ENCODE peak calls at places on chromosomes 16 and 17, in four cellular contexts. W is putamen, R is AG08395, T is dermis microvascular lymphatic vessel endothelial cell. U is an unnamed sample.

GRCh38 chr16:10836174-10836853 is 17.7 kb upstream of the TVP23A start:
- DNase-seq in W (no peak), T (no peak), R (no peak), U (no peak)

GRCh38 chr17:34683390-34683789 is 104.0 kb downstream of the TMEM132E start:
- DNase-seq in R (no peak), W (no peak), T (no peak), U (no peak)

GRCh38 chr17:71035226-71035625 is 865.9 kb downstream of the KCNJ2 start:
- DNase-seq in R (no peak), T (no peak), W (no peak), U (no peak)

GRCh38 chr17:13476722-13477121 is 125.0 kb downstream of the HS3ST3A1 start:
- DNase-seq in T (no peak), R (peak), W (no peak), U (no peak)

GRCh38 chr16:76683051-76683450 is 405.9 kb downstream of the CNTNAP4 start:
- DNase-seq in T (no peak), W (no peak), R (no peak), U (no peak)

GRCh38 chr17:29257756-29258155 is 11.1 kb downstream of the CRYBA1 start:
- DNase-seq in W (no peak), R (no peak), T (no peak), U (peak)

GRCh38 chr16:19184823-19185509 is 16.9 kb downstream of the SYT17 start:
- DNase-seq in R (no peak), W (no peak), T (peak), U (peak)

GRCh38 chr16:71406316-71406715 is 35.5 kb downstream of the TLE7 start:
- DNase-seq in T (no peak), W (no peak), R (no peak), U (no peak)

GRCh38 chr17:55421179-55421934 is at the start of gene MMD:
- DNase-seq in R (peak), W (no peak), T (no peak), U (no peak)

GRCh38 chr17:49387374-49388289 is 25.6 kb upstream of the ZNF652 start:
- DNase-seq in W (no peak), T (no peak), R (no peak), U (no peak)

GRCh38 chr17:34360571-34360970 is 2.5 kb downstream of the CCL1 start:
- DNase-seq in R (no peak), W (no peak), T (no peak), U (no peak)

GRCh38 chr16:1379054-1379862 is 27.5 kb downstream of the GNPTG start:
- DNase-seq in W (no peak), R (peak), T (peak), U (peak)

GRCh38 chr16:4244254-4244812 is 2.5 kb upstream of the SRL start:
- DNase-seq in T (no peak), W (no peak), R (no peak), U (no peak)

GRCh38 chr17:79269620-79270019 is 195.0 kb downstream of the ENGASE start:
- DNase-seq in T (no peak), R (no peak), W (no peak), U (no peak)

GRCh38 chr17:50151937-50152547 is 1.6 kb upstream of the PPP1R9B start:
- DNase-seq in W (peak), T (peak), R (peak), U (peak)

GRCh38 chr16:74575175-74575804 is 31.6 kb downstream of the GLG1 start:
- DNase-seq in R (no peak), W (no peak), T (no peak), U (no peak)

GRCh38 chr16:15843635-15844279 is 13.1 kb downstream of the MYH11 start:
- DNase-seq in W (no peak), T (no peak), R (no peak), U (no peak)

U was measured in lung microvascular endothelial cell.